ENCODE peak calls at places on chromosomes 11 and 22, in ten cellular contexts. S is Peyer's patch; V is upper lobe of right lung; M is brain microvascular endothelial cell; W is ovary; X is heart right ventricle; E is CD4-positive, CD25-positive, alpha-beta regulatory T cell; Z is GM23338; G is BE2C; T is breast epithelium. Y is an unnamed sample. For H3K36me3, the result is how much of the 10 kb centered on the place peaks cover.

GRCh38 chr22:20418211-20418788 is 19.3 kb downstream of the SCARF2 start:
- DNase-seq in G (peak), V (peak), T (peak), S (peak), W (peak), X (peak), M (peak), E (peak), Z (peak), Y (peak)

GRCh38 chr11:78298216-78298860 is 109.6 kb downstream of the USP35 start:
- DNase-seq in S (no peak), W (no peak), M (peak), V (no peak), E (no peak), Z (no peak), G (no peak), X (no peak), T (no peak), Y (no peak)

GRCh38 chr11:62108971-62109391 is 14.8 kb upstream of the INCENP start:
- DNase-seq in V (no peak), E (no peak), G (no peak), X (no peak), T (no peak), S (no peak), M (peak), W (no peak), Z (no peak), Y (no peak)

GRCh38 chr11:12508151-12508740 is 130.9 kb downstream of the PARVA start:
- DNase-seq in S (no peak), V (no peak), Z (no peak), T (no peak), X (no peak), W (peak), M (peak), E (no peak), G (no peak), Y (no peak)

GRCh38 chr11:967995-968751 is 42.5 kb downstream of the AP2A2 start:
- DNase-seq in W (no peak), V (no peak), M (no peak), S (no peak), E (no peak), T (no peak), G (no peak), X (no peak), Z (no peak), Y (no peak)

GRCh38 chr11:8222820-8223512 is 40.7 kb downstream of the LMO1 start:
- DNase-seq in M (no peak), S (no peak), E (no peak), V (peak), W (no peak), X (no peak), G (no peak), Z (no peak), T (no peak), Y (no peak)

GRCh38 chr22:30312053-30312452 is 14.7 kb downstream of the TBC1D10A start:
- DNase-seq in M (peak), W (no peak), X (no peak), Z (no peak), T (no peak), E (no peak), V (no peak), G (no peak), S (no peak), Y (no peak)

GRCh38 chr11:28860898-28861297 is 752.7 kb downstream of the METTL15 start:
- DNase-seq in X (no peak), G (no peak), W (no peak), E (no peak), T (no peak), V (no peak), M (peak), S (no peak), Z (no peak), Y (no peak)

GRCh38 chr22:18070041-18070440 is 7.7 kb upstream of the PEX26 start:
- DNase-seq in S (no peak), E (no peak), W (no peak), G (no peak), T (no peak), M (no peak), X (no peak), V (no peak), Z (no peak), Y (no peak)

GRCh38 chr11:116454020-116454645 is 318.7 kb downstream of the BUD13 start:
- DNase-seq in S (peak), G (peak), Z (peak), E (no peak), W (no peak), X (no peak), V (no peak), M (peak), T (no peak), Y (no peak)

GRCh38 chr11:57301711-57302423 is 22.9 kb downstream of the TNKS1BP1 start:
- DNase-seq in G (no peak), T (no peak), Z (no peak), V (no peak), X (no peak), W (no peak), M (no peak), E (no peak), S (no peak), Y (no peak)

GRCh38 chr11:134939905-134940304 is 527.9 kb upstream of the B3GAT1 start:
- DNase-seq in T (no peak), W (no peak), E (no peak), Z (no peak), M (no peak), S (no peak), X (peak), G (peak), V (no peak), Y (no peak)

GRCh38 chr11:11171854-11172253 is 181.2 kb downstream of the CSNK2A3 start:
- DNase-seq in G (no peak), X (no peak), Z (no peak), M (no peak), V (no peak), T (no peak), E (peak), W (no peak), S (no peak), Y (no peak)

GRCh38 chr11:95831198-95831883 is 41.0 kb downstream of the CEP57 start:
- DNase-seq in V (no peak), S (no peak), G (no peak), X (no peak), E (no peak), T (no peak), Z (no peak), M (peak), W (no peak), Y (no peak)

GRCh38 chr11:47078751-47079524 is 97.7 kb downstream of the ARFGAP2 start:
- DNase-seq in S (no peak), Z (no peak), X (no peak), V (no peak), E (no peak), W (no peak), M (no peak), G (no peak), T (no peak), Y (no peak)

GRCh38 chr22:35837328-35837727 is 119.7 kb downstream of the APOL5 start:
- DNase-seq in G (no peak), T (no peak), W (no peak), Z (no peak), E (no peak), X (no peak), M (no peak), V (no peak), S (no peak), Y (no peak)

GRCh38 chr11:65786786-65787636 is at the start of gene OVOL1:
- DNase-seq in G (no peak), W (no peak), Z (peak), S (peak), X (no peak), V (peak), M (no peak), T (peak), E (peak), Y (no peak)

GRCh38 chr11:280762-281485 is 2.7 kb downstream of the NLRP6 start:
- DNase-seq in Z (peak), S (peak), M (no peak), V (peak), T (peak), X (no peak), E (peak), G (no peak), W (no peak), Y (no peak)

GRCh38 chr11:59191095-59191494 is 19.2 kb downstream of the DTX4 start:
- DNase-seq in X (no peak), T (no peak), E (no peak), V (no peak), G (no peak), M (no peak), S (no peak), Z (no peak), W (no peak), Y (no peak)
- H3K36me3 ChIP-seq in X (under half), T (under half), E (under half), V (half or more), G (under half), M (under half), S (under half), Z (under half), W (under half), Y (under half)

GRCh38 chr11:88507771-88508557 is 170.4 kb upstream of the CTSC start:
- DNase-seq in M (no peak), V (no peak), Z (peak), E (no peak), G (no peak), X (no peak), W (no peak), S (no peak), T (no peak), Y (no peak)

GRCh38 chr11:88508808-88509581 is 171.5 kb upstream of the CTSC start:
- DNase-seq in G (peak), W (peak), T (no peak), M (no peak), V (peak), X (peak), S (peak), E (no peak), Z (peak), Y (peak)

DNA sequence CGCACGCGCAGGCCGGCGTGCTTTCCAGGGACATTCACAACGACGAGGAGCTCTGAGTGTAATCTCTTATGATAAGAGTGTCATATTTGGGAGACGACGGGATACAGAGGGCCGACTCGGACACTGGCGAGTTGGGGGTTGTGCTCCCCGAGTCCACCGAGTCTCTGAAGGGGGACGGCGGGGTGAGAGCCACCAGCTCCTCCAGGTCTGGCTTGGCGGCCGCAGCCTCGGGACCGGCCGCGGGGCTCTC is 170.9 kb upstream of the CTSC start:
- DNase-seq in S (no peak), Z (no peak), W (peak), G (no peak), E (no peak), X (no peak), T (no peak), V (no peak), M (no peak), Y (no peak)
- H3K4me3 ChIP-seq in S (peak), Z (peak), W (no peak), G (no peak), E (no peak), X (peak), T (peak), V (peak), M (peak), Y (peak)

GRCh38 chr22:19329454-19329853 is 37.9 kb upstream of the CLTCL1 start:
- DNase-seq in G (no peak), S (no peak), V (no peak), T (no peak), X (no peak), M (no peak), Z (no peak), E (no peak), W (no peak), Y (no peak)
- H3K36me3 ChIP-seq in G (under half), S (under half), V (under half), T (under half), X (half or more), M (under half), Z (under half), E (under half), W (under half), Y (half or more)

GRCh38 chr11:4704054-4704789 is at the start of gene MMP26:
- DNase-seq in X (no peak), G (no peak), S (no peak), W (no peak), M (no peak), Z (peak), V (no peak), E (no peak), T (no peak), Y (no peak)

GRCh38 chr11:4697583-4697982 is at the start of gene OR51E2:
- DNase-seq in M (peak), E (no peak), S (no peak), X (no peak), G (no peak), W (no peak), V (no peak), T (no peak), Z (peak), Y (no peak)

GRCh38 chr11:4699697-4700435 is 2.2 kb upstream of the OR51E2 start:
- DNase-seq in W (no peak), X (no peak), E (no peak), M (no peak), T (no peak), S (no peak), G (no peak), V (no peak), Z (no peak), Y (no peak)

GRCh38 chr11:4704790-4705334 is 278 bp downstream of the MMP26 start:
- DNase-seq in M (no peak), G (no peak), S (no peak), T (no peak), E (no peak), V (no peak), Z (no peak), X (no peak), W (no peak), Y (no peak)

DNA sequence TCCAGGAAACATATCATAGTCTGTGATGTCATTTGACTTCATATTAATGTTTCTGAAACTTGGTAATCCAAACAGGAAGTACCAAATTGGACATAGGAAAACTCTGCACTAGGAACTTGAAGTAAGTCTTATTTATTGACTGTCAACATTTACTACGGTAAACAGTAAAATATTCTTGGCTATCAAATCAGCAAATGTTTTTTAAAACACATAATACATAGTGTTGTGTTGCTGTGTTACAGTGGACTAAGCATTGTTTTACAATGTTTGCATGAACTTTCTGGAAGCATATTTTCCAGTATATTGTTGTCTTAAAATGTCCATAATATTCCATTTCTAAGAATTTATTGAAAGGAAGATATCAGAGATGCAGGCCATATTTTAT is 2.8 kb upstream of the OR51E2 start:
- DNase-seq in X (no peak), V (no peak), W (no peak), T (no peak), E (no peak), Z (no peak), G (no peak), M (no peak), S (no peak), Y (no peak)
- H3K4me3 ChIP-seq in X (no peak), V (no peak), W (no peak), T (no peak), E (no peak), Z (no peak), G (no peak), M (no peak), S (no peak), Y (no peak)

GRCh38 chr22:42601879-42602465 is 12.7 kb downstream of the POLDIP3 start:
- DNase-seq in E (no peak), Z (no peak), T (no peak), X (no peak), V (no peak), W (no peak), G (no peak), M (no peak), S (no peak), Y (no peak)
- H3K36me3 ChIP-seq in E (half or more), Z (under half), T (under half), X (half or more), V (half or more), W (under half), G (half or more), M (half or more), S (under half), Y (half or more)

GRCh38 chr22:45311033-45311531 is 1.3 kb downstream of the FAM118A start:
- DNase-seq in S (no peak), T (no peak), M (no peak), Z (no peak), V (no peak), W (no peak), E (no peak), X (no peak), G (no peak), Y (no peak)
- H3K4me3 ChIP-seq in S (peak), T (peak), M (peak), Z (peak), V (peak), W (peak), E (peak), X (peak), G (peak), Y (peak)

Y was measured in ascending aorta.